ENCODE peak calls at places on chromosome 21, in four cellular contexts. U is cardiac muscle cell, G is endothelial cell, O is AG04449. B is an unnamed sample.

GRCh38 chr21:15282666-15283065 is 217.9 kb upstream of the NRIP1 start:
- DNase-seq in U (no peak), O (no peak), G (no peak), B (no peak)

GRCh38 chr21:34775793-34776192 is 107.0 kb downstream of the CLIC6 start:
- DNase-seq in U (no peak), O (no peak), G (no peak), B (no peak)

GRCh38 chr21:42644223-42645208 is 8.9 kb upstream of the PDE9A start:
- DNase-seq in U (no peak), G (no peak), O (no peak), B (no peak)

GRCh38 chr21:37945036-37945435 is 28.8 kb upstream of the KCNJ6 start:
- DNase-seq in U (no peak), G (no peak), O (no peak), B (no peak)

GRCh38 chr21:45381036-45381787 is 23.8 kb upstream of the COL18A1 start:
- DNase-seq in G (no peak), U (no peak), O (no peak), B (no peak)

GRCh38 chr21:15495965-15496364 is 233.8 kb upstream of the USP25 start:
- DNase-seq in G (no peak), U (no peak), O (no peak), B (no peak)

GRCh38 chr21:46004168-46004861 is 22.7 kb downstream of the COL6A1 start:
- DNase-seq in U (no peak), G (no peak), O (no peak), B (peak)

GRCh38 chr21:38229260-38229877 is 27.4 kb upstream of the KCNJ15 start:
- DNase-seq in O (no peak), U (no peak), G (no peak), B (no peak)

GRCh38 chr21:18275740-18276139 is 31.1 kb downstream of the CHODL start:
- DNase-seq in G (no peak), U (no peak), O (no peak), B (no peak)

GRCh38 chr21:24436236-24436635 is 1171.0 kb downstream of the MRPL39 start:
- DNase-seq in U (no peak), O (no peak), G (no peak), B (no peak)

GRCh38 chr21:44057055-44057454 is 44.9 kb downstream of the TRAPPC10 start:
- DNase-seq in G (no peak), O (no peak), U (no peak), B (no peak)

GRCh38 chr21:35932232-35932911 is 128.0 kb downstream of the SETD4 start:
- DNase-seq in G (no peak), U (peak), O (peak), B (no peak)

DNA sequence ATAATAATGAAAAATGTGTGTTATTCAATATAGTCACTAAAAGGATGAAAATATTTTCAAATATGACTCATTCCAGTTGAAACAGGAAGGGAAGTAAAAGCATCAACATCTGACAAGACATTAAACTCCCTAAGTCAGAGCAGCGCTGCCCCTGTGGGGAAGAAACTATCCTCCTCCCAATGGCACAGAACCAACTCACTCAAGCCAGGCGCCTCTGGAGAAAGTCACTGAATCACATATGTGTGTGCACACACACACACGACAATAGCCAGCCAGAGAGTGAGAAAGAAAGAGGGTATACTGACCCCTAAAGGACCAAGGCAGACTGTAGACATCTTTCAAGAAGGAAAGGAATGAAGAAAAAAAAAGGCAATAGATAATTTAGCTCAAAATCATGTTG is 126.9 kb downstream of the SETD4 start:
- DNase-seq in G (no peak), U (no peak), O (peak), B (no peak)
- TF ChIP-seq CTCF in G (no peak), U (peak), O (no peak), B (no peak)

DNA sequence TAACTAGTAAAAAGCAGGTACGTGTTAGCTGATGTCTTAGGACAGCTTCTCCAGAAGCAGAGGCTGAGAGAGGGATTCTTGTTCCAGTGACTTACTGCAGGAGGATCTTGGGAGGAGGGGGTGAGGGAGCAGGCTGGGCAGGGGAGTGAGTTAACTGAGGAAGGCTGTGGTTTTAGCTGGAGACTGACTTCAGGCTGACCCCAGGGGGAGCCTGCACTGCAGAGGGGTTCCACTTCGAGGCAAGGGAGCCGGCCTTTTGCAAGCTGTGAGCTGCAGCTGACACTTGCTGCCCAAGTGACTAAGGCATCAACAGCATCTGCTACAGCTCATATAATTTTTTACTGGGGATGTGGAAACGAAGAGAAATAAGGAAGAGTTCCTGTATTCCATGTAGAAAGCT is 50.4 kb upstream of the SOD1 start:
- DNase-seq in U (no peak), G (no peak), O (no peak), B (no peak)
- TF ChIP-seq CTCF in U (no peak), G (no peak), O (no peak), B (no peak)

GRCh38 chr21:41369105-41369914 is 7.5 kb downstream of the MX2 start:
- DNase-seq in G (peak), O (no peak), U (peak), B (peak)
- TF ChIP-seq CTCF in G (no peak), O (no peak), U (peak), B (peak)

GRCh38 chr21:32994305-32994704 is 31.4 kb upstream of the OLIG2 start:
- DNase-seq in U (no peak), G (peak), O (no peak), B (no peak)
- TF ChIP-seq CTCF in U (peak), G (no peak), O (peak), B (peak)

B was measured in nephron progenitor cell.